ENCODE peak calls at places on chromosomes 5 and 9, in six cellular contexts. P is GM12878, Y is osteoblast, O is fibroblast of lung, H is H9, V is lung. W is an unnamed sample.

GRCh38 chr5:98570010-98570409 is 203.5 kb upstream of the RGMB start:
- DNase-seq in O (peak), Y (peak), H (no peak), P (no peak), V (no peak), W (no peak)

GRCh38 chr9:89675403-89675771 is 70.6 kb downstream of the GADD45G start:
- DNase-seq in P (no peak), H (no peak), V (no peak), Y (no peak), O (no peak), W (no peak)

GRCh38 chr5:153670081-153670480 is 179.6 kb downstream of the GRIA1 start:
- DNase-seq in H (no peak), Y (no peak), V (no peak), O (no peak), P (no peak), W (no peak)

GRCh38 chr9:117019242-117019641 is 332.1 kb downstream of the TRIM32 start:
- DNase-seq in V (no peak), P (no peak), Y (no peak), O (no peak), H (no peak), W (no peak)

GRCh38 chr9:5571629-5572232 is 57.2 kb upstream of the RIC1 start:
- DNase-seq in V (no peak), O (peak), P (no peak), H (no peak), Y (no peak), W (no peak)

GRCh38 chr5:14672508-14673394 is 8.2 kb downstream of the OTULIN start:
- DNase-seq in V (no peak), P (no peak), H (no peak), O (peak), Y (peak), W (no peak)

GRCh38 chr5:79074641-79075040 is 5.1 kb downstream of the BHMT2 start:
- DNase-seq in P (no peak), O (peak), Y (no peak), V (no peak), H (no peak), W (peak)

GRCh38 chr5:81391-82021 is 10.5 kb upstream of the PLEKHG4B start:
- DNase-seq in O (no peak), Y (peak), V (no peak), H (no peak), P (no peak), W (no peak)

GRCh38 chr9:92639124-92639523 is 30.8 kb downstream of the IPPK start:
- DNase-seq in V (no peak), H (peak), O (no peak), Y (no peak), P (no peak), W (no peak)

GRCh38 chr5:43191740-43192557 is at the start of gene NIM1K:
- DNase-seq in Y (peak), P (no peak), H (peak), O (peak), V (peak), W (no peak)

GRCh38 chr9:13432914-13433313 is 153.4 kb upstream of the MPDZ start:
- DNase-seq in P (no peak), V (no peak), O (no peak), H (no peak), Y (no peak), W (no peak)

GRCh38 chr5:60503771-60504170 is 196.2 kb downstream of the DEPDC1B start:
- DNase-seq in P (no peak), V (no peak), H (no peak), Y (no peak), O (peak), W (no peak)

GRCh38 chr5:149406203-149406978 is 27.3 kb upstream of the IL17B start:
- DNase-seq in Y (peak), O (peak), P (no peak), H (peak), V (no peak), W (peak)

GRCh38 chr9:91734371-91734981 is 215.6 kb downstream of the ROR2 start:
- DNase-seq in P (no peak), H (peak), O (peak), V (peak), Y (peak), W (no peak)

GRCh38 chr5:16791036-16791705 is 144.9 kb downstream of the MYO10 start:
- DNase-seq in H (no peak), Y (peak), O (peak), P (peak), V (no peak), W (no peak)

GRCh38 chr9:131407717-131408195 is 13.9 kb downstream of the PRRC2B start:
- DNase-seq in H (peak), O (peak), P (no peak), Y (peak), V (peak), W (no peak)

GRCh38 chr9:89669361-89669842 is 64.6 kb downstream of the GADD45G start:
- DNase-seq in H (no peak), O (no peak), P (no peak), Y (no peak), V (no peak), W (no peak)

GRCh38 chr9:36730414-36730813 is 157.7 kb downstream of the MELK start:
- DNase-seq in H (no peak), O (no peak), P (no peak), Y (no peak), V (no peak), W (no peak)

GRCh38 chr9:36728651-36729520 is 156.2 kb downstream of the MELK start:
- DNase-seq in P (peak), V (peak), H (peak), Y (peak), O (peak), W (peak)

GRCh38 chr9:36731068-36731467 is 158.4 kb downstream of the MELK start:
- DNase-seq in V (no peak), O (no peak), Y (no peak), H (no peak), P (no peak), W (no peak)

GRCh38 chr9:36729902-36730301 is 157.2 kb downstream of the MELK start:
- DNase-seq in H (no peak), V (no peak), P (no peak), Y (no peak), O (peak), W (no peak)

GRCh38 chr9:36731576-36731975 is 158.9 kb downstream of the MELK start:
- DNase-seq in H (no peak), Y (no peak), V (peak), O (peak), P (peak), W (peak)
- H3K27ac ChIP-seq in H (no peak), Y (no peak), V (no peak), O (no peak), P (no peak), W (peak)

DNA sequence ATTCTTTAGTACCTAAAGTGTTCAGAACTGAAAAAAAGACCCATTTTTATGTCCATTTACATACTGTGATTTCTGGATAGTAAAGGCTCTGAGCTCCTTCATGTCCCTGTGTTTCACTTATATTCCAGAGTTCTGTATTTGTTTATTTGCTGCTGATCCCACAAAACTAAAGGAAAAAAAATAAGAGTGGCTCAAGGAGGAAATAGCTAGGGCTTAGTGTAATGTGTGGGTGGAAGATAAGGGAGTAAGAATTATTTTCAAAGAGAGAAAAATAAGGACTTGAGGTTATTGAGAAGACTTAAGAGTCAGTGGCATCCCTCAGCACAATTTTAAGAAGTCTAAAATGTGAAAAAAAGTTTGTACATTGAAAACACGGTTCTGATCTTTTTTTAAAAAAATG is 46.0 kb downstream of the ENTREP1 start:
- DNase-seq in H (no peak), Y (no peak), P (no peak), O (peak), V (no peak), W (no peak)
- H3K27ac ChIP-seq in H (no peak), Y (no peak), P (no peak), O (no peak), V (no peak), W (no peak)

GRCh38 chr5:73999306-73999705 is 373.3 kb downstream of the ARHGEF28 start:
- DNase-seq in Y (no peak), P (no peak), O (no peak), H (no peak), V (no peak), W (no peak)

GRCh38 chr5:73994963-73995362 is 369.0 kb downstream of the ARHGEF28 start:
- DNase-seq in O (no peak), P (no peak), V (no peak), H (no peak), Y (no peak), W (no peak)

GRCh38 chr5:73996181-73996770 is 370.3 kb downstream of the ARHGEF28 start:
- DNase-seq in P (no peak), V (no peak), Y (no peak), H (no peak), O (no peak), W (no peak)

GRCh38 chr5:73998496-73998895 is 372.5 kb downstream of the ARHGEF28 start:
- DNase-seq in P (no peak), H (no peak), Y (no peak), V (no peak), O (peak), W (no peak)

DNA sequence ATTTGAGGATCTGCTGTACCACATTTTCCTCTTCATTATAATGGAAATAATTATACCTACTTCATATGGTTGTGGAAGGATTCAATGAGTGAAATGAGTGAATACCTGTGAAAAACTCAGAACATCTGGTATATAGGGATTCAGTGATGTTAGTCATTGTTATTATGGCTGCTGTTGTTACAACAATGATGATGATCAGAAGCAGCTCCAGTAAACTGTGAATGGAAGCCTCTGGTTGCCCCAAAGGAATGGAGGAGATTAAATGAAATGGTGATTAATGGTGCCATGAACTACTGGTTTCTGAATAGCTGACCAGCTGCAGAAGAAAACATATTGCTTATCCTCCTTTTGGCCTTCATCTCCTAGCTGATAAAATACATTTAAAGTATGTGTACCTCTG is 371.9 kb downstream of the ARHGEF28 start:
- DNase-seq in Y (no peak), V (no peak), O (no peak), H (no peak), P (no peak), W (no peak)
- H3K27ac ChIP-seq in Y (no peak), V (no peak), O (no peak), H (no peak), P (no peak), W (no peak)

DNA sequence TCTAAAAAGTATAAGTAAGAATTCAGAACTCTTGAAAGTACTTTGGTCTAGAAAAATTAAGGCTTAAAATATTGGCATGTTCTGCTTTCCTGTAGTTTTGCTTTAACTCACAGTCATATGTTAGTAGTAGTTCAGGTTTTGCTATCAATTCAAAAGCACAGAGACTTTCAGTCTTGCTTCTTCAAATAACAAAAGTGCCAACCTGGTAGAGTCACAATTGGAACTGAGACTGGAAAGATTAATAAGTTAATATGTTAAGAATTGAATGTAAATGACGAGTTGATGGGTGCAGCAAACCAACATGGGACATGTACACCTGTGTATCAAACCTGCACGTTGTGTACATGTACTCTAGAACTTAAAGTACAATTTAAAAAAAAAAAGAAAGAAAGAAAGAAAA is 822.3 kb downstream of the MTRR start:
- DNase-seq in O (no peak), Y (no peak), V (no peak), H (no peak), P (no peak), W (no peak)
- H3K27ac ChIP-seq in O (no peak), Y (no peak), V (no peak), H (no peak), P (no peak), W (no peak)